ENCODE peak calls at places on chromosomes 13 and 19, in five cellular contexts. One of them, this sample, is unnamed.

GRCh38 chr19:46428278-46429141 is at the start of gene PNMA8C:
- DNase-seq in NCI-H345: no peak
- DNase-seq in NCI-H2107: no peak
- DNase-seq in activated CD8-positive, alpha-beta T cell treated with anti-CD3 and anti-CD28 coated beads for 36 hours: peak; percentile 78
- DNase-seq in cardiac septum: peak; percentile 88
- DNase-seq in this sample: peak; percentile 72

GRCh38 chr13:26051231-26052135 is at the start of gene SHISA2:
- DNase-seq in NCI-H2107: peak; percentile 13
- DNase-seq in cardiac septum: no peak
- DNase-seq in activated CD8-positive, alpha-beta T cell treated with anti-CD3 and anti-CD28 coated beads for 36 hours: peak; percentile 20
- DNase-seq in NCI-H345: peak; percentile 67
- DNase-seq in this sample: peak; percentile 53

GRCh38 chr13:24313449-24313848 is 4.1 kb downstream of the C1QTNF9 start:
- DNase-seq in activated CD8-positive, alpha-beta T cell treated with anti-CD3 and anti-CD28 coated beads for 36 hours: no peak
- DNase-seq in NCI-H2107: no peak
- DNase-seq in cardiac septum: no peak
- DNase-seq in NCI-H345: no peak
- DNase-seq in this sample: no peak

GRCh38 chr13:110339975-110340550 is 33.0 kb downstream of the COL4A2 start:
- DNase-seq in cardiac septum: no peak
- DNase-seq in activated CD8-positive, alpha-beta T cell treated with anti-CD3 and anti-CD28 coated beads for 36 hours: no peak
- DNase-seq in NCI-H2107: no peak
- DNase-seq in NCI-H345: no peak
- DNase-seq in this sample: no peak

GRCh38 chr13:97352815-97353214 is 81.2 kb upstream of the RAP2A start:
- DNase-seq in NCI-H345: no peak
- DNase-seq in NCI-H2107: no peak
- DNase-seq in cardiac septum: no peak
- DNase-seq in activated CD8-positive, alpha-beta T cell treated with anti-CD3 and anti-CD28 coated beads for 36 hours: no peak
- DNase-seq in this sample: no peak

GRCh38 chr13:27622102-27622820 is 569 bp downstream of the POLR1D start:
- DNase-seq in NCI-H2107: no peak
- DNase-seq in activated CD8-positive, alpha-beta T cell treated with anti-CD3 and anti-CD28 coated beads for 36 hours: peak; percentile 28
- DNase-seq in cardiac septum: no peak
- DNase-seq in NCI-H345: no peak
- DNase-seq in this sample: no peak

GRCh38 chr13:44951184-44951583 is 38.1 kb downstream of the NUFIP1 start:
- DNase-seq in NCI-H345: no peak
- DNase-seq in activated CD8-positive, alpha-beta T cell treated with anti-CD3 and anti-CD28 coated beads for 36 hours: no peak
- DNase-seq in cardiac septum: no peak
- DNase-seq in NCI-H2107: no peak
- DNase-seq in this sample: no peak

GRCh38 chr19:6847828-6848200 is 39.6 kb upstream of the ADGRE1 start:
- DNase-seq in cardiac septum: no peak
- DNase-seq in NCI-H345: no peak
- DNase-seq in activated CD8-positive, alpha-beta T cell treated with anti-CD3 and anti-CD28 coated beads for 36 hours: no peak
- DNase-seq in NCI-H2107: no peak
- DNase-seq in this sample: no peak

GRCh38 chr19:15101479-15102082 is 5.6 kb upstream of the SYDE1 start:
- DNase-seq in NCI-H2107: no peak
- DNase-seq in NCI-H345: no peak
- DNase-seq in cardiac septum: no peak
- DNase-seq in activated CD8-positive, alpha-beta T cell treated with anti-CD3 and anti-CD28 coated beads for 36 hours: peak; percentile 83
- DNase-seq in this sample: no peak

GRCh38 chr13:55999709-56000108 is 1141.0 kb upstream of the PRR20A start:
- DNase-seq in cardiac septum: no peak
- DNase-seq in activated CD8-positive, alpha-beta T cell treated with anti-CD3 and anti-CD28 coated beads for 36 hours: no peak
- DNase-seq in NCI-H2107: no peak
- DNase-seq in NCI-H345: peak; percentile 87
- DNase-seq in this sample: no peak

GRCh38 chr19:3855321-3855720 is 13.5 kb downstream of the ZFR2 start:
- DNase-seq in NCI-H2107: no peak
- DNase-seq in cardiac septum: no peak
- DNase-seq in NCI-H345: no peak
- DNase-seq in activated CD8-positive, alpha-beta T cell treated with anti-CD3 and anti-CD28 coated beads for 36 hours: peak; percentile 4
- DNase-seq in this sample: no peak

GRCh38 chr13:110965038-110965754 is 50.3 kb upstream of the ANKRD10 start:
- DNase-seq in activated CD8-positive, alpha-beta T cell treated with anti-CD3 and anti-CD28 coated beads for 36 hours: peak; percentile 64
- DNase-seq in cardiac septum: no peak
- DNase-seq in NCI-H345: no peak
- DNase-seq in NCI-H2107: no peak
- DNase-seq in this sample: no peak

GRCh38 chr19:1882089-1882785 is 3.1 kb downstream of the ABHD17A start:
- DNase-seq in NCI-H2107: no peak
- DNase-seq in activated CD8-positive, alpha-beta T cell treated with anti-CD3 and anti-CD28 coated beads for 36 hours: peak; percentile 92
- DNase-seq in NCI-H345: no peak
- DNase-seq in cardiac septum: no peak
- DNase-seq in this sample: no peak

GRCh38 chr13:45185286-45185685 is 15.6 kb downstream of the KCTD4 start:
- DNase-seq in cardiac septum: no peak
- DNase-seq in activated CD8-positive, alpha-beta T cell treated with anti-CD3 and anti-CD28 coated beads for 36 hours: no peak
- DNase-seq in NCI-H2107: no peak
- DNase-seq in NCI-H345: no peak
- DNase-seq in this sample: no peak

GRCh38 chr13:30559274-30559673 is 58.4 kb upstream of the USPL1 start:
- DNase-seq in NCI-H345: no peak
- DNase-seq in cardiac septum: no peak
- DNase-seq in activated CD8-positive, alpha-beta T cell treated with anti-CD3 and anti-CD28 coated beads for 36 hours: no peak
- DNase-seq in NCI-H2107: no peak
- DNase-seq in this sample: no peak

GRCh38 chr13:43397110-43397509 is 373.7 kb downstream of the DNAJC15 start:
- DNase-seq in activated CD8-positive, alpha-beta T cell treated with anti-CD3 and anti-CD28 coated beads for 36 hours: no peak
- DNase-seq in NCI-H345: no peak
- DNase-seq in NCI-H2107: no peak
- DNase-seq in cardiac septum: no peak
- DNase-seq in this sample: no peak

GRCh38 chr19:2282062-2282861 is at the start of gene PEAK3:
- DNase-seq in cardiac septum: peak; percentile 96
- DNase-seq in NCI-H2107: no peak
- DNase-seq in activated CD8-positive, alpha-beta T cell treated with anti-CD3 and anti-CD28 coated beads for 36 hours: peak; percentile 62
- DNase-seq in NCI-H345: no peak
- DNase-seq in this sample: no peak

GRCh38 chr19:14555918-14556661 is 15.8 kb downstream of the NDUFB7 start:
- DNase-seq in activated CD8-positive, alpha-beta T cell treated with anti-CD3 and anti-CD28 coated beads for 36 hours: peak; percentile 68
- DNase-seq in NCI-H2107: no peak
- DNase-seq in cardiac septum: no peak
- DNase-seq in NCI-H345: no peak
- DNase-seq in this sample: no peak

GRCh38 chr19:55600336-55601028 is 394 bp downstream of the ZNF524 start:
- DNase-seq in cardiac septum: no peak
- DNase-seq in NCI-H345: peak; percentile 90
- DNase-seq in activated CD8-positive, alpha-beta T cell treated with anti-CD3 and anti-CD28 coated beads for 36 hours: peak; percentile 84
- DNase-seq in NCI-H2107: peak; percentile 61
- DNase-seq in this sample: peak; percentile 87

GRCh38 chr19:5880604-5881078 is 10.3 kb upstream of the FUT5 start:
- DNase-seq in NCI-H2107: no peak
- DNase-seq in NCI-H345: no peak
- DNase-seq in activated CD8-positive, alpha-beta T cell treated with anti-CD3 and anti-CD28 coated beads for 36 hours: no peak
- DNase-seq in cardiac septum: peak; percentile 89
- DNase-seq in this sample: peak; percentile 69

GRCh38 chr13:37369618-37370017 is 228.9 kb downstream of the POSTN start:
- DNase-seq in activated CD8-positive, alpha-beta T cell treated with anti-CD3 and anti-CD28 coated beads for 36 hours: no peak
- DNase-seq in cardiac septum: no peak
- DNase-seq in NCI-H345: no peak
- DNase-seq in NCI-H2107: no peak
- DNase-seq in this sample: no peak

GRCh38 chr19:1261512-1261862 is 7.6 kb upstream of the CIRBP start:
- DNase-seq in cardiac septum: no peak
- DNase-seq in NCI-H2107: no peak
- DNase-seq in NCI-H345: no peak
- DNase-seq in activated CD8-positive, alpha-beta T cell treated with anti-CD3 and anti-CD28 coated beads for 36 hours: no peak
- DNase-seq in this sample: no peak

GRCh38 chr13:97298816-97299215 is 76.7 kb downstream of the MBNL2 start:
- DNase-seq in NCI-H2107: no peak
- DNase-seq in activated CD8-positive, alpha-beta T cell treated with anti-CD3 and anti-CD28 coated beads for 36 hours: no peak
- DNase-seq in cardiac septum: no peak
- DNase-seq in NCI-H345: peak; percentile 6
- DNase-seq in this sample: peak; percentile 53

GRCh38 chr19:46408611-46409039 is 4.7 kb downstream of the CCDC8 start:
- DNase-seq in NCI-H2107: no peak
- DNase-seq in activated CD8-positive, alpha-beta T cell treated with anti-CD3 and anti-CD28 coated beads for 36 hours: no peak
- DNase-seq in NCI-H345: no peak
- DNase-seq in cardiac septum: no peak
- DNase-seq in this sample: peak; percentile 61

GRCh38 chr19:45952691-45953505 is 20.8 kb downstream of the NOVA2 start:
- DNase-seq in activated CD8-positive, alpha-beta T cell treated with anti-CD3 and anti-CD28 coated beads for 36 hours: peak; percentile 57
- DNase-seq in NCI-H345: no peak
- DNase-seq in NCI-H2107: no peak
- DNase-seq in cardiac septum: no peak
- DNase-seq in this sample: no peak

GRCh38 chr13:105341256-105341655 is 1194.2 kb downstream of the EFNB2 start:
- DNase-seq in NCI-H345: no peak
- DNase-seq in cardiac septum: no peak
- DNase-seq in activated CD8-positive, alpha-beta T cell treated with anti-CD3 and anti-CD28 coated beads for 36 hours: no peak
- DNase-seq in NCI-H2107: no peak
- DNase-seq in this sample: no peak

GRCh38 chr19:35408284-35409171 is 37.7 kb downstream of the GPR42 start:
- DNase-seq in cardiac septum: no peak
- DNase-seq in NCI-H345: no peak
- DNase-seq in activated CD8-positive, alpha-beta T cell treated with anti-CD3 and anti-CD28 coated beads for 36 hours: no peak
- DNase-seq in NCI-H2107: no peak
- DNase-seq in this sample: no peak

GRCh38 chr13:21504379-21504778 is 45.3 kb upstream of the ZDHHC20 start:
- DNase-seq in activated CD8-positive, alpha-beta T cell treated with anti-CD3 and anti-CD28 coated beads for 36 hours: no peak
- DNase-seq in NCI-H2107: no peak
- DNase-seq in cardiac septum: no peak
- DNase-seq in NCI-H345: no peak
- DNase-seq in this sample: no peak

GRCh38 chr19:19528721-19529490 is at the start of gene YJEFN3:
- DNase-seq in activated CD8-positive, alpha-beta T cell treated with anti-CD3 and anti-CD28 coated beads for 36 hours: no peak
- DNase-seq in cardiac septum: no peak
- DNase-seq in NCI-H345: no peak
- DNase-seq in NCI-H2107: no peak
- DNase-seq in this sample: no peak

GRCh38 chr19:1394252-1395193 is 6.8 kb downstream of the GAMT start:
- DNase-seq in NCI-H345: no peak
- DNase-seq in NCI-H2107: no peak
- DNase-seq in activated CD8-positive, alpha-beta T cell treated with anti-CD3 and anti-CD28 coated beads for 36 hours: no peak
- DNase-seq in cardiac septum: no peak
- DNase-seq in this sample: no peak

GRCh38 chr19:39224910-39225309 is 19.9 kb downstream of the IFNL3 start:
- DNase-seq in activated CD8-positive, alpha-beta T cell treated with anti-CD3 and anti-CD28 coated beads for 36 hours: no peak
- DNase-seq in cardiac septum: no peak
- DNase-seq in NCI-H2107: no peak
- DNase-seq in NCI-H345: no peak
- DNase-seq in this sample: no peak

GRCh38 chr13:99987180-99988047 is 5.8 kb downstream of the ZIC2 start:
- DNase-seq in NCI-H345: peak; percentile 68
- DNase-seq in activated CD8-positive, alpha-beta T cell treated with anti-CD3 and anti-CD28 coated beads for 36 hours: no peak
- DNase-seq in NCI-H2107: no peak
- DNase-seq in cardiac septum: no peak
- DNase-seq in this sample: no peak